ENCODE peak calls at places on chromosomes 13 and 19, in ten cellular contexts. V is left ventricle myocardium inferior, S is IMR-90, F is HL-60, O is AG09309, P is thoracic aorta, Q is heart right ventricle, I is MCF 10A, K is PC-9, E is mucosa of descending colon. U is an unnamed sample.

GRCh38 chr13:111202149-111202548 is 87.0 kb downstream of the ARHGEF7 start:
- DNase-seq in V (no peak), O (no peak), K (no peak), S (no peak), E (no peak), F (no peak), I (no peak), Q (no peak), P (no peak), U (no peak)

GRCh38 chr19:10271543-10272086 is 695 bp downstream of the ICAM1 start:
- DNase-seq in F (peak), V (no peak), I (peak), O (no peak), P (no peak), E (no peak), S (peak), K (no peak), Q (no peak), U (no peak)

GRCh38 chr19:35213678-35214632 is 14.6 kb downstream of the FAM187B start:
- DNase-seq in F (peak), I (peak), K (peak), P (peak), V (peak), E (peak), Q (no peak), O (peak), S (peak), U (no peak)

GRCh38 chr19:33022472-33023116 is 42.1 kb downstream of the RHPN2 start:
- DNase-seq in I (no peak), V (no peak), P (no peak), Q (no peak), S (no peak), K (peak), O (no peak), E (no peak), F (no peak), U (no peak)

GRCh38 chr19:4057913-4058695 is 8.6 kb downstream of the ZBTB7A start:
- DNase-seq in F (peak), Q (peak), V (peak), K (peak), P (peak), O (peak), I (peak), E (peak), S (peak), U (no peak)

GRCh38 chr19:30221176-30221575 is 151.0 kb upstream of the ZNF536 start:
- DNase-seq in F (no peak), K (no peak), V (no peak), P (no peak), O (no peak), I (no peak), S (no peak), E (no peak), Q (no peak), U (no peak)

GRCh38 chr13:40063278-40063698 is 407.8 kb downstream of the COG6 start:
- DNase-seq in P (no peak), S (no peak), O (no peak), F (no peak), Q (no peak), K (no peak), V (peak), I (peak), E (no peak), U (no peak)

GRCh38 chr13:36848228-36848982 is 29.4 kb downstream of the RFXAP start:
- DNase-seq in P (no peak), V (no peak), S (peak), E (peak), F (peak), I (peak), O (no peak), Q (no peak), K (no peak), U (no peak)

GRCh38 chr13:41490616-41491015 is 33.3 kb downstream of the RGCC start:
- DNase-seq in K (no peak), S (no peak), V (no peak), Q (no peak), E (no peak), P (no peak), F (no peak), I (no peak), O (no peak), U (no peak)

GRCh38 chr13:113448885-113449692 is 4.2 kb downstream of the ADPRHL1 start:
- DNase-seq in S (no peak), E (peak), I (peak), P (no peak), K (peak), V (no peak), O (no peak), Q (no peak), F (no peak), U (no peak)

GRCh38 chr13:50365300-50365682 is 350.0 kb downstream of the KCNRG start:
- DNase-seq in E (no peak), P (no peak), F (no peak), S (no peak), O (no peak), I (no peak), K (no peak), Q (no peak), V (no peak), U (no peak)

GRCh38 chr13:29457299-29457698 is 138.2 kb downstream of the SLC7A1 start:
- DNase-seq in O (peak), V (no peak), K (no peak), F (no peak), Q (no peak), I (peak), S (peak), P (no peak), E (no peak), U (no peak)

GRCh38 chr19:46656541-46656940 is 4.4 kb downstream of the DACT3 start:
- DNase-seq in F (no peak), S (no peak), P (no peak), Q (no peak), I (no peak), V (no peak), O (no peak), K (no peak), E (no peak), U (no peak)

GRCh38 chr13:48595330-48596127 is 58.2 kb upstream of the CYSLTR2 start:
- DNase-seq in I (peak), K (no peak), Q (no peak), V (peak), P (no peak), F (peak), O (peak), E (peak), S (peak), U (no peak)

GRCh38 chr13:98451676-98452105 is 125.2 kb downstream of the STK24 start:
- DNase-seq in Q (no peak), K (no peak), S (peak), O (no peak), P (peak), F (no peak), V (peak), I (no peak), E (no peak), U (no peak)

GRCh38 chr13:99617474-99618255 is 116.4 kb downstream of the TM9SF2 start:
- DNase-seq in S (peak), O (peak), E (peak), K (no peak), Q (peak), V (no peak), I (peak), F (no peak), P (no peak), U (no peak)

GRCh38 chr13:106401081-106401480 is 134.4 kb downstream of the EFNB2 start:
- DNase-seq in Q (no peak), S (no peak), P (no peak), O (no peak), V (no peak), E (no peak), K (no peak), I (no peak), F (no peak), U (no peak)

GRCh38 chr13:42532561-42533335 is 41.2 kb upstream of the TNFSF11 start:
- DNase-seq in E (no peak), K (peak), O (no peak), S (no peak), V (no peak), Q (no peak), P (no peak), F (no peak), I (no peak), U (no peak)

GRCh38 chr13:92573467-92574057 is 653.0 kb upstream of the GPC6 start:
- DNase-seq in K (no peak), E (no peak), S (peak), O (no peak), F (peak), I (peak), V (no peak), Q (no peak), P (no peak), U (no peak)

GRCh38 chr13:97339019-97339988 is 94.7 kb upstream of the RAP2A start:
- DNase-seq in Q (no peak), F (no peak), E (peak), I (no peak), V (peak), O (peak), K (no peak), P (peak), S (peak), U (no peak)

GRCh38 chr13:112679932-112680677 is 9.7 kb upstream of the ATP11A start:
- DNase-seq in Q (no peak), K (no peak), I (no peak), E (no peak), P (no peak), O (no peak), F (no peak), V (no peak), S (no peak), U (no peak)

GRCh38 chr13:112779856-112780604 is 90.2 kb downstream of the ATP11A start:
- DNase-seq in K (peak), I (no peak), P (no peak), O (no peak), F (no peak), Q (no peak), E (no peak), V (no peak), S (peak), U (peak)

GRCh38 chr13:91716436-91717065 is 318.1 kb downstream of the GPC5 start:
- DNase-seq in S (no peak), I (no peak), V (no peak), E (no peak), F (no peak), P (no peak), Q (no peak), K (no peak), O (no peak), U (no peak)

GRCh38 chr19:4373601-4374441 is 26.5 kb downstream of the SH3GL1 start:
- DNase-seq in I (no peak), P (no peak), F (peak), O (no peak), V (peak), Q (peak), K (no peak), E (no peak), S (peak), U (no peak)

GRCh38 chr19:39301021-39301420 is 4.8 kb downstream of the IFNL1 start:
- DNase-seq in I (no peak), E (no peak), O (no peak), K (no peak), S (no peak), Q (no peak), P (no peak), F (no peak), V (no peak), U (no peak)

GRCh38 chr13:104015646-104016396 is 949.6 kb upstream of the SLC10A2 start:
- DNase-seq in Q (no peak), K (no peak), I (no peak), P (no peak), F (no peak), V (no peak), O (no peak), E (no peak), S (peak), U (no peak)

GRCh38 chr19:31066385-31066784 is 282.9 kb downstream of the TSHZ3 start:
- DNase-seq in O (peak), P (no peak), F (no peak), Q (no peak), I (peak), K (no peak), E (no peak), V (no peak), S (peak), U (no peak)

GRCh38 chr19:32599736-32600157 is 18.8 kb downstream of the PDCD5 start:
- DNase-seq in F (peak), P (no peak), I (peak), Q (no peak), V (no peak), O (peak), E (peak), S (peak), K (no peak), U (no peak)

DNA sequence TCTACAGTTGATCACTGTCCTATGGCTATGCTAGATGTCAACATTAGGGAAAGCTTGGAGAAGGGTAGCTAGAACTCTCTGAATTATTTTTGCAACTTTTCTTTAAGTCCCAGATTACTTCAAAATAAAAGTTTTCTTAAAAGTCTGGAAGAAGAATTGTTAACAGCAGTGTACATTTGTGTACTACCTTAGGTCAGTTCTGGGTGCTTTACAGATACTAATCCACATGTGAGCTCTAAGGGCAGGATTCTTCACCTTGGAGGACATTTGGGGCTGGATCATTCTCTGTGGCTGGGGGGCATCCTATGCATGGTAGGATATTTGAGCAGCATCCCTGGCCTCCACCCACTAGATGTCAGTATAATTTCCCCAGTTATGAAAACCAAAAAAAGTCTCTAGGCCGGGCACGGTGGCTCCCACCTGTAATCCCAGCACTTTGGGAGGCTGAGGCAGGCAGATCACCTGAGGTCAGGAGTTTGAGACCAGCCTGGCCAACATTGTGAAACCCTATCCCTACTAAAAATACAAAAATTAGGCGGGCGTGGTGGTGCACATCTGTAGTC is 2.8 kb downstream of the BRME1 start:
- DNase-seq in P (no peak), Q (no peak), V (no peak), O (no peak), E (no peak), S (no peak), I (peak), F (peak), K (no peak), U (no peak)
- TF ChIP-seq CTCF in P (no peak), Q (peak), V (peak), O (peak), E (no peak), S (peak), I (peak), F (no peak), K (peak), U (peak)

DNA sequence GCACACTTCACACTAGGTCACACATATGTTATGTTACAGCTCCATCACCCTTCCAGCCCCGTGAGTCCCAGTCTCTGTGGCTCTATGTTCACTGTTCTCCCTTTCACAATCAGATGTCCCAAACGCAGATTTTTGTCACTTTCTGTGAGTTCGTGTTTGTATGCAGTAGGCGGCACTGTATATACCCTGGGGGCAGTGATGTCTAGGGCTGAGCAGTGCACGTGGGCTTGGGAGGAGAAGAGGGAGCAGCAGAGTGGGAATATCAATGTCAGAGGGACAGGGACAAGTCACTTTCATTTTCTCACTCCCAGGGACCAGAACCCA is 22.0 kb downstream of the PSG1 start:
- DNase-seq in F (no peak), E (no peak), K (no peak), O (no peak), Q (no peak), P (no peak), V (no peak), S (no peak), I (no peak), U (no peak)
- TF ChIP-seq CTCF in F (no peak), E (no peak), K (peak), O (no peak), Q (no peak), P (no peak), V (no peak), S (no peak), I (no peak), U (no peak)

DNA sequence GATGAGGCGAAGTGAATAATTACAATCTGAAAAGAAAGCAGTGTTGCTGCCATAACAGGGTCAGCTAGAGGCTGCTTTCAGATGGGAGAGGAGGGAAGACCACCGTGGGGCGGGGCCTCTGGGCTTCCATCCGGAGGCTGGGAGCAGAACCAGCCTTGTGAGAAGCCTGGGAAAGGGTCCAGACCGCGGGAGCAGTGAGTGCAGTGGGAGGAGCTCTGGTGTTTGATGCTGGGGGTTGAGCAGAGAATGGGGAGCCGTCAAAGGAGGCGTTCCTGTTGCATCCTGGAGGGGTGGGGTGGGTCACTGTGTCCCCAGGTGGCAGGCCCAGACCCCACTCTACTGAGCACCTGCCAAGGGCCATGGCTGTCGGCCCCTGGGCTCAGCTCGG is 18.1 kb downstream of the NKPD1 start:
- DNase-seq in P (no peak), O (no peak), I (no peak), V (no peak), Q (no peak), S (no peak), E (no peak), F (no peak), K (no peak), U (no peak)
- TF ChIP-seq CTCF in P (no peak), O (no peak), I (no peak), V (no peak), Q (no peak), S (no peak), E (no peak), F (no peak), K (no peak), U (no peak)

GRCh38 chr19:14871619-14872230 is 14.2 kb downstream of the OR7A17 start:
- DNase-seq in K (peak), E (no peak), V (no peak), F (no peak), I (peak), Q (no peak), P (no peak), O (no peak), S (peak), U (no peak)
- TF ChIP-seq CTCF in K (peak), E (no peak), V (peak), F (peak), I (peak), Q (peak), P (no peak), O (peak), S (peak), U (peak)

GRCh38 chr13:59861676-59862075 is 302.1 kb downstream of the DIAPH3 start:
- DNase-seq in K (no peak), Q (no peak), V (no peak), E (no peak), F (no peak), P (no peak), I (no peak), O (no peak), S (no peak), U (no peak)

GRCh38 chr13:59867867-59868266 is 295.9 kb downstream of the DIAPH3 start:
- DNase-seq in V (no peak), S (no peak), O (no peak), P (no peak), E (no peak), Q (no peak), K (no peak), I (no peak), F (no peak), U (no peak)

GRCh38 chr13:59865398-59865797 is 298.3 kb downstream of the DIAPH3 start:
- DNase-seq in K (no peak), P (no peak), Q (no peak), V (no peak), O (peak), F (no peak), S (peak), E (no peak), I (no peak), U (no peak)

GRCh38 chr13:59863621-59864020 is 300.1 kb downstream of the DIAPH3 start:
- DNase-seq in O (no peak), K (no peak), Q (no peak), S (no peak), E (no peak), V (no peak), F (no peak), I (no peak), P (no peak), U (no peak)
- TF ChIP-seq CTCF in O (no peak), K (no peak), Q (no peak), S (no peak), E (no peak), V (no peak), F (no peak), I (no peak), P (no peak), U (no peak)

DNA sequence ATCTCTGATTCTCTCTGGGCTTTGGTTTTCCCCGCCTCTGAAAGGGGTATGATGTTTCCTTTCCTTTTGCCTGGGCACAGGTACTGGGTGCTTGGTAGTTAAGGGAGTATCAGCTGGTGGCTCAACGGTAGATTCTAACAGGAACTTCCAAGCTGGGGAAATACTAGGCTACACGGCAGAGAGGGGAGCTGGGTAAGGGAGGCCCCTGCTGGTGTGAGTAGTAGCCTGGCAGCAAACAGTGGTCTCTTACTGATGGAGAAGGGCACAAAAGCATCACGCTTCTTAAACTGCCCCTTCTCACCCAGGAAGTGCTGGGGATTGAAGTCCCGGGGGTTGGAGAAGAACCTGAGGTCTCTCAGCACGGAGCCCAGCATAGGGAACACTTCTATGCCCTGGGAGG is 26.9 kb upstream of the CYP2A7 start:
- DNase-seq in I (no peak), V (no peak), Q (no peak), S (no peak), O (no peak), F (peak), K (no peak), P (no peak), E (peak), U (no peak)
- TF ChIP-seq CTCF in I (no peak), V (no peak), Q (no peak), S (no peak), O (no peak), F (no peak), K (no peak), P (no peak), E (no peak), U (no peak)